ENCODE peak calls at places on chromosomes 5 and 9, in eight cellular contexts. One of them, this sample, is unnamed.

GRCh38 chr9:21555911-21556310 is 73.8 kb upstream of the IFNE start:
- DNase-seq in substantia nigra: no peak
- DNase-seq in Kasumi-1: no peak
- DNase-seq in GOT3: no peak
- DNase-seq in T-cell: no peak
- DNase-seq in LNCaP clone FGC: no peak
- DNase-seq in neural progenitor cell: no peak
- DNase-seq in iris pigment epithelial cell: no peak
- DNase-seq in this sample: no peak

GRCh38 chr5:133249593-133249992 is 197.8 kb downstream of the HSPA4 start:
- DNase-seq in Kasumi-1: no peak
- DNase-seq in GOT3: no peak
- DNase-seq in LNCaP clone FGC: peak; percentile 27
- DNase-seq in neural progenitor cell: no peak
- DNase-seq in iris pigment epithelial cell: no peak
- DNase-seq in T-cell: no peak
- DNase-seq in substantia nigra: no peak
- DNase-seq in this sample: no peak

GRCh38 chr9:134174526-134175290 is 10.3 kb upstream of the RNU6ATAC start:
- DNase-seq in GOT3: no peak
- DNase-seq in Kasumi-1: no peak
- DNase-seq in LNCaP clone FGC: no peak
- DNase-seq in neural progenitor cell: no peak
- DNase-seq in T-cell: no peak
- DNase-seq in iris pigment epithelial cell: no peak
- DNase-seq in substantia nigra: no peak
- DNase-seq in this sample: no peak

GRCh38 chr5:89707891-89708290 is 701.7 kb downstream of the CETN3 start:
- DNase-seq in GOT3: no peak
- DNase-seq in substantia nigra: no peak
- DNase-seq in LNCaP clone FGC: no peak
- DNase-seq in Kasumi-1: peak; percentile 80
- DNase-seq in neural progenitor cell: no peak
- DNase-seq in T-cell: no peak
- DNase-seq in iris pigment epithelial cell: no peak
- DNase-seq in this sample: no peak

GRCh38 chr9:137112564-137113384 is 1.8 kb downstream of the DPP7 start:
- DNase-seq in GOT3: no peak
- DNase-seq in Kasumi-1: no peak
- DNase-seq in iris pigment epithelial cell: no peak
- DNase-seq in LNCaP clone FGC: no peak
- DNase-seq in substantia nigra: no peak
- DNase-seq in neural progenitor cell: no peak
- DNase-seq in T-cell: no peak
- DNase-seq in this sample: no peak

GRCh38 chr9:104876587-104876986 is 51.4 kb downstream of the ABCA1 start:
- DNase-seq in LNCaP clone FGC: no peak
- DNase-seq in substantia nigra: no peak
- DNase-seq in neural progenitor cell: no peak
- DNase-seq in GOT3: no peak
- DNase-seq in Kasumi-1: no peak
- DNase-seq in T-cell: no peak
- DNase-seq in iris pigment epithelial cell: no peak
- DNase-seq in this sample: no peak

GRCh38 chr5:9545301-9545958 is 445 bp downstream of the SEMA5A start:
- DNase-seq in T-cell: no peak
- DNase-seq in neural progenitor cell: peak; percentile 49
- DNase-seq in Kasumi-1: no peak
- DNase-seq in substantia nigra: no peak
- DNase-seq in GOT3: no peak
- DNase-seq in iris pigment epithelial cell: peak; percentile 8
- DNase-seq in LNCaP clone FGC: no peak
- DNase-seq in this sample: no peak

GRCh38 chr9:133972041-133972970 is 19.8 kb downstream of the VAV2 start:
- DNase-seq in Kasumi-1: no peak
- DNase-seq in GOT3: no peak
- DNase-seq in neural progenitor cell: no peak
- DNase-seq in LNCaP clone FGC: no peak
- DNase-seq in T-cell: no peak
- DNase-seq in iris pigment epithelial cell: no peak
- DNase-seq in substantia nigra: no peak
- DNase-seq in this sample: no peak

GRCh38 chr5:11026543-11026942 is 265.5 kb upstream of the DAP start:
- DNase-seq in Kasumi-1: no peak
- DNase-seq in substantia nigra: no peak
- DNase-seq in iris pigment epithelial cell: no peak
- DNase-seq in neural progenitor cell: no peak
- DNase-seq in T-cell: no peak
- DNase-seq in LNCaP clone FGC: no peak
- DNase-seq in GOT3: no peak
- DNase-seq in this sample: no peak

GRCh38 chr5:94245608-94246007 is 372.8 kb downstream of the KIAA0825 start:
- DNase-seq in neural progenitor cell: no peak
- DNase-seq in GOT3: no peak
- DNase-seq in iris pigment epithelial cell: no peak
- DNase-seq in T-cell: no peak
- DNase-seq in Kasumi-1: peak; percentile 79
- DNase-seq in LNCaP clone FGC: no peak
- DNase-seq in substantia nigra: no peak
- DNase-seq in this sample: no peak

GRCh38 chr5:75656311-75657003 is 45.2 kb downstream of the ANKDD1B start:
- DNase-seq in neural progenitor cell: no peak
- DNase-seq in T-cell: no peak
- DNase-seq in iris pigment epithelial cell: peak; percentile 68
- DNase-seq in GOT3: no peak
- DNase-seq in Kasumi-1: no peak
- DNase-seq in LNCaP clone FGC: no peak
- DNase-seq in substantia nigra: no peak
- DNase-seq in this sample: peak; percentile 56

GRCh38 chr5:1914471-1914870 is 31.7 kb upstream of the IRX4 start:
- DNase-seq in LNCaP clone FGC: no peak
- DNase-seq in Kasumi-1: no peak
- DNase-seq in GOT3: no peak
- DNase-seq in T-cell: no peak
- DNase-seq in iris pigment epithelial cell: no peak
- DNase-seq in substantia nigra: no peak
- DNase-seq in neural progenitor cell: no peak
- DNase-seq in this sample: no peak

GRCh38 chr9:13053504-13053903 is 226.0 kb downstream of the MPDZ start:
- DNase-seq in neural progenitor cell: no peak
- DNase-seq in substantia nigra: no peak
- DNase-seq in LNCaP clone FGC: no peak
- DNase-seq in T-cell: no peak
- DNase-seq in GOT3: no peak
- DNase-seq in iris pigment epithelial cell: no peak
- DNase-seq in Kasumi-1: no peak
- DNase-seq in this sample: no peak

GRCh38 chr9:111961575-111961974 is 65.0 kb downstream of the UGCG start:
- DNase-seq in neural progenitor cell: no peak
- DNase-seq in LNCaP clone FGC: peak; percentile 75
- DNase-seq in substantia nigra: no peak
- DNase-seq in Kasumi-1: no peak
- DNase-seq in T-cell: no peak
- DNase-seq in GOT3: no peak
- DNase-seq in iris pigment epithelial cell: peak; percentile 82
- DNase-seq in this sample: no peak

GRCh38 chr5:179906795-179907569 is 715 bp downstream of the TBC1D9B start:
- DNase-seq in substantia nigra: no peak
- DNase-seq in T-cell: no peak
- DNase-seq in LNCaP clone FGC: no peak
- DNase-seq in GOT3: no peak
- DNase-seq in iris pigment epithelial cell: peak; percentile 39
- DNase-seq in neural progenitor cell: peak; percentile 69
- DNase-seq in Kasumi-1: peak; percentile 18
- DNase-seq in this sample: no peak

GRCh38 chr9:111076043-111076442 is 37.8 kb upstream of the LPAR1 start:
- DNase-seq in substantia nigra: no peak
- DNase-seq in iris pigment epithelial cell: no peak
- DNase-seq in T-cell: no peak
- DNase-seq in neural progenitor cell: no peak
- DNase-seq in LNCaP clone FGC: no peak
- DNase-seq in GOT3: no peak
- DNase-seq in Kasumi-1: peak; percentile 2
- DNase-seq in this sample: no peak

GRCh38 chr5:159781626-159782157 is 134.6 kb upstream of the ADRA1B start:
- DNase-seq in substantia nigra: no peak
- DNase-seq in LNCaP clone FGC: no peak
- DNase-seq in GOT3: no peak
- DNase-seq in neural progenitor cell: no peak
- DNase-seq in T-cell: no peak
- DNase-seq in iris pigment epithelial cell: no peak
- DNase-seq in Kasumi-1: no peak
- DNase-seq in this sample: no peak

GRCh38 chr5:119427052-119427451 is 25.2 kb upstream of the HSD17B4 start:
- DNase-seq in neural progenitor cell: no peak
- DNase-seq in LNCaP clone FGC: peak; percentile 68
- DNase-seq in iris pigment epithelial cell: no peak
- DNase-seq in Kasumi-1: no peak
- DNase-seq in T-cell: no peak
- DNase-seq in GOT3: no peak
- DNase-seq in substantia nigra: no peak
- DNase-seq in this sample: no peak

GRCh38 chr5:158858011-158858410 is 241.7 kb downstream of the EBF1 start:
- DNase-seq in substantia nigra: no peak
- DNase-seq in neural progenitor cell: no peak
- DNase-seq in GOT3: no peak
- DNase-seq in T-cell: no peak
- DNase-seq in Kasumi-1: no peak
- DNase-seq in LNCaP clone FGC: no peak
- DNase-seq in iris pigment epithelial cell: no peak
- DNase-seq in this sample: no peak

GRCh38 chr5:111775224-111775623 is 18.2 kb upstream of the NREP start:
- DNase-seq in LNCaP clone FGC: no peak
- DNase-seq in neural progenitor cell: no peak
- DNase-seq in T-cell: no peak
- DNase-seq in substantia nigra: no peak
- DNase-seq in Kasumi-1: peak; percentile 89
- DNase-seq in GOT3: no peak
- DNase-seq in iris pigment epithelial cell: peak; percentile 88
- DNase-seq in this sample: no peak

GRCh38 chr9:14715102-14715501 is 7.4 kb downstream of the CER1 start:
- DNase-seq in LNCaP clone FGC: no peak
- DNase-seq in T-cell: no peak
- DNase-seq in GOT3: no peak
- DNase-seq in iris pigment epithelial cell: peak; percentile 57
- DNase-seq in substantia nigra: no peak
- DNase-seq in Kasumi-1: no peak
- DNase-seq in neural progenitor cell: no peak
- DNase-seq in this sample: no peak

GRCh38 chr9:22097712-22098111 is 88.6 kb upstream of the CDKN2B start:
- DNase-seq in substantia nigra: no peak
- DNase-seq in LNCaP clone FGC: no peak
- DNase-seq in GOT3: no peak
- DNase-seq in iris pigment epithelial cell: peak; percentile 96
- DNase-seq in neural progenitor cell: no peak
- DNase-seq in Kasumi-1: no peak
- DNase-seq in T-cell: no peak
- DNase-seq in this sample: no peak

GRCh38 chr5:14745188-14745563 is 80.7 kb downstream of the OTULIN start:
- DNase-seq in substantia nigra: no peak
- DNase-seq in Kasumi-1: no peak
- DNase-seq in neural progenitor cell: no peak
- DNase-seq in T-cell: no peak
- DNase-seq in LNCaP clone FGC: no peak
- DNase-seq in iris pigment epithelial cell: no peak
- DNase-seq in GOT3: no peak
- DNase-seq in this sample: no peak

GRCh38 chr5:149799119-149799623 is 69.1 kb downstream of the PPARGC1B start:
- DNase-seq in T-cell: no peak
- DNase-seq in iris pigment epithelial cell: peak; percentile 90
- DNase-seq in substantia nigra: no peak
- DNase-seq in Kasumi-1: no peak
- DNase-seq in GOT3: peak; percentile 50
- DNase-seq in neural progenitor cell: no peak
- DNase-seq in LNCaP clone FGC: no peak
- DNase-seq in this sample: no peak